ENCODE peak calls at places on chromosomes 11 and 22, in five cellular contexts. J is activated CD8-positive, alpha-beta memory T cell treated with anti-CD3 and anti-CD28 coated beads, Interleukin-2, amount 10 ng/mL, durations not matched to agents 7 days and 5 days; G is hypothalamus; I is A549; L is cerebellum. M is an unnamed sample.

GRCh38 chr11:27971256-27971655 is 136.7 kb downstream of the KIF18A start:
- DNase-seq in J (no peak), G (no peak), I (no peak), L (no peak), M (no peak)

GRCh38 chr11:96875772-96876171 is 486.0 kb downstream of the JRKL start:
- DNase-seq in J (no peak), G (no peak), I (no peak), L (no peak), M (no peak)

GRCh38 chr11:75721852-75722668 is 4.4 kb downstream of the MOGAT2 start:
- DNase-seq in J (no peak), G (no peak), I (no peak), L (no peak), M (no peak)

GRCh38 chr11:125348141-125348651 is 147.9 kb downstream of the FEZ1 start:
- DNase-seq in J (no peak), G (no peak), I (no peak), L (no peak), M (no peak)

GRCh38 chr11:75194147-75194546 is 43.2 kb downstream of the SLCO2B1 start:
- DNase-seq in J (no peak), G (no peak), I (no peak), L (no peak), M (no peak)

GRCh38 chr11:28833169-28833568 is 725.0 kb downstream of the METTL15 start:
- DNase-seq in J (no peak), G (no peak), I (peak), L (no peak), M (no peak)

GRCh38 chr11:66987158-66987620 is 12.1 kb downstream of the C11orf86 start:
- DNase-seq in J (no peak), G (no peak), I (no peak), L (no peak), M (no peak)

GRCh38 chr11:48074425-48075181 is 94.2 kb downstream of the PTPRJ start:
- DNase-seq in J (no peak), G (no peak), I (no peak), L (no peak), M (no peak)

GRCh38 chr11:102114032-102114431 is 3.8 kb downstream of the YAP1 start:
- DNase-seq in J (no peak), G (no peak), I (peak), L (no peak), M (no peak)

GRCh38 chr11:16613401-16614381 is 124.8 kb upstream of the C11orf58 start:
- DNase-seq in J (peak), G (peak), I (peak), L (peak), M (peak)

GRCh38 chr11:73326929-73327811 is 19.1 kb downstream of the ARHGEF17 start:
- DNase-seq in J (no peak), G (no peak), I (no peak), L (no peak), M (no peak)

GRCh38 chr22:45969801-45970464 is 7.0 kb downstream of the WNT7B start:
- DNase-seq in J (no peak), G (no peak), I (no peak), L (no peak), M (no peak)

M was measured in stimulated activated CD8-positive, alpha-beta memory T cell treated with anti-CD3 and anti-CD28 coated beads, Interleukin-2, amount 100 ng/mL, for 48 hours.